ENCODE peak calls at places on chromosomes 6 and 20, in six cellular contexts. N is HCT116, H is GM12878, I is HepG2, F is SK-N-SH, A is NT2/D1. E is an unnamed sample.

GRCh38 chr20:48652961-48653705 is 174.7 kb downstream of the PREX1 start:
- DNase-seq in N (no peak), H (no peak), I (no peak), F (no peak), A (no peak), E (no peak)

GRCh38 chr6:53728570-53729194 is 63.1 kb upstream of the KLHL31 start:
- DNase-seq in N (no peak), H (no peak), I (peak), F (peak), A (peak), E (no peak)

GRCh38 chr6:41059569-41059968 is 6.6 kb downstream of the APOBEC2 start:
- DNase-seq in N (no peak), H (no peak), I (no peak), F (no peak), A (no peak), E (no peak)

GRCh38 chr6:25359191-25359861 is 80.2 kb downstream of the CARMIL1 start:
- DNase-seq in N (no peak), H (no peak), I (no peak), F (no peak), A (no peak), E (no peak)

GRCh38 chr6:37162740-37163139 is 7.2 kb upstream of the PIM1 start:
- DNase-seq in N (no peak), H (no peak), I (no peak), F (peak), A (no peak), E (no peak)

GRCh38 chr6:126913658-126914057 is 204.8 kb upstream of the RSPO3 start:
- DNase-seq in N (no peak), H (no peak), I (no peak), F (no peak), A (no peak), E (no peak)

GRCh38 chr6:54847799-54848597 is 1.4 kb downstream of the FAM83B start:
- DNase-seq in N (peak), H (no peak), I (no peak), F (no peak), A (no peak), E (no peak)

GRCh38 chr6:8506123-8506522 is 70.8 kb upstream of the SLC35B3 start:
- DNase-seq in N (no peak), H (no peak), I (no peak), F (no peak), A (peak), E (no peak)

GRCh38 chr6:63553208-63553607 is 19.1 kb upstream of the LOC128125822 start:
- DNase-seq in N (no peak), H (peak), I (no peak), F (no peak), A (no peak), E (no peak)

GRCh38 chr6:43368517-43369160 is 808 bp downstream of the ZNF318 start:
- DNase-seq in N (no peak), H (no peak), I (peak), F (peak), A (no peak), E (peak)

GRCh38 chr6:14664112-14664592 is 546.6 kb downstream of the CD83 start:
- DNase-seq in N (no peak), H (no peak), I (no peak), F (peak), A (no peak), E (no peak)

GRCh38 chr6:133973109-133973971 is 20.3 kb downstream of the TBPL1 start:
- DNase-seq in N (peak), H (peak), I (peak), F (peak), A (no peak), E (no peak)

GRCh38 chr6:39421383-39422225 is 99.1 kb upstream of the KCNK16 start:
- DNase-seq in N (no peak), H (no peak), I (no peak), F (no peak), A (no peak), E (no peak)

GRCh38 chr6:45206793-45207492 is 121.2 kb upstream of the RUNX2 start:
- DNase-seq in N (no peak), H (no peak), I (peak), F (no peak), A (no peak), E (no peak)

GRCh38 chr20:37225146-37225545 is 36.5 kb downstream of the GHRH start:
- DNase-seq in N (no peak), H (no peak), I (no peak), F (no peak), A (no peak), E (no peak)

DNA sequence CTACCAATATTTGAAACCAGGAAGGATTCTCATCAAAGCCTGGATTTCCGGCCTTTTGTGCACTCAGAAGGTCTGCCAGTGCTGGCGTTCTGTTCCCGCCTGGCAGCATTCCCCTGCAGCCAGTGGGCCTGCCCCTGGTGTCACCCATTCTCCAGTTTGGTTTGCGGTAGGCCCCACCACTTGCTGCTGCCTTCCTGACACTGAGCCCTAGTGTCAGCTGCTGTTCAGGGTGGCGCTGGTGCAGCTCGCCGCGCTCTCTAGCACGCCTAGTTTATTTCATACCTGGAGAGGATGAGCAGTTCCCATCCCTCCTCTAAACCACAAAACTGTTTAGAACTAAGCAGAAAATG is 9.5 kb downstream of the NPEPL1 start:
- DNase-seq in N (no peak), H (no peak), I (no peak), F (no peak), A (no peak), E (no peak)
- TF ChIP-seq YY1 in N (no peak), H (no peak), I (no peak), F (no peak), A (no peak), E (no peak)

GRCh38 chr20:46787986-46788762 is 78.7 kb downstream of the SLC2A10 start:
- DNase-seq in N (no peak), H (no peak), I (no peak), F (no peak), A (no peak), E (no peak)
- TF ChIP-seq YY1 in N (no peak), H (no peak), I (no peak), F (no peak), A (no peak), E (no peak)

GRCh38 chr6:33178755-33179475 is 13.4 kb downstream of the COL11A2 start:
- DNase-seq in N (no peak), H (no peak), I (no peak), F (no peak), A (no peak), E (no peak)

GRCh38 chr6:33177552-33178446 is 14.5 kb downstream of the COL11A2 start:
- DNase-seq in N (no peak), H (no peak), I (no peak), F (no peak), A (no peak), E (no peak)

GRCh38 chr6:33175436-33176069 is 16.7 kb downstream of the COL11A2 start:
- DNase-seq in N (no peak), H (no peak), I (peak), F (no peak), A (no peak), E (no peak)

GRCh38 chr6:33174784-33175183 is 17.5 kb downstream of the COL11A2 start:
- DNase-seq in N (no peak), H (no peak), I (no peak), F (no peak), A (no peak), E (no peak)

DNA sequence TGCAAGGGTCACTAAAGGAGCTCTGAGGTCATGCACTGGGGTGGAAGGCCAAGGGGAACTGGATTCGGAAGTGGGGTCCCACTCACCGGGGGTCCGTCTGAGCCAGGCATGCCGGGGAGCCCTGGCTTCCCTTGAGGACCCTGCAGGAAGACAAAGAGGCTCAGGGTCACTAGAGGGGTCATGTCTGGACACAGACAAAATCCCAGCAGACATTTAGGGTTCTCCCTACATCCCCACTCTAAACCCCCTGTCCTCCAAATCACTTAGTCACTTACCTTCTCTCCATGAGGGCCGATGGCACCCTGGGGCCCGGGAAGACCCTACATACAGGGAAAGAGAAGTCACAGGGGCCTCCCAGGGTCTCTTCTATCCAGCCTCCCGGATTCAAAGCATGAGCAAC is 15.4 kb downstream of the COL11A2 start:
- DNase-seq in N (no peak), H (no peak), I (no peak), F (no peak), A (no peak), E (no peak)
- TF ChIP-seq YY1 in N (no peak), H (no peak), I (no peak), F (no peak), A (no peak), E (no peak)

DNA sequence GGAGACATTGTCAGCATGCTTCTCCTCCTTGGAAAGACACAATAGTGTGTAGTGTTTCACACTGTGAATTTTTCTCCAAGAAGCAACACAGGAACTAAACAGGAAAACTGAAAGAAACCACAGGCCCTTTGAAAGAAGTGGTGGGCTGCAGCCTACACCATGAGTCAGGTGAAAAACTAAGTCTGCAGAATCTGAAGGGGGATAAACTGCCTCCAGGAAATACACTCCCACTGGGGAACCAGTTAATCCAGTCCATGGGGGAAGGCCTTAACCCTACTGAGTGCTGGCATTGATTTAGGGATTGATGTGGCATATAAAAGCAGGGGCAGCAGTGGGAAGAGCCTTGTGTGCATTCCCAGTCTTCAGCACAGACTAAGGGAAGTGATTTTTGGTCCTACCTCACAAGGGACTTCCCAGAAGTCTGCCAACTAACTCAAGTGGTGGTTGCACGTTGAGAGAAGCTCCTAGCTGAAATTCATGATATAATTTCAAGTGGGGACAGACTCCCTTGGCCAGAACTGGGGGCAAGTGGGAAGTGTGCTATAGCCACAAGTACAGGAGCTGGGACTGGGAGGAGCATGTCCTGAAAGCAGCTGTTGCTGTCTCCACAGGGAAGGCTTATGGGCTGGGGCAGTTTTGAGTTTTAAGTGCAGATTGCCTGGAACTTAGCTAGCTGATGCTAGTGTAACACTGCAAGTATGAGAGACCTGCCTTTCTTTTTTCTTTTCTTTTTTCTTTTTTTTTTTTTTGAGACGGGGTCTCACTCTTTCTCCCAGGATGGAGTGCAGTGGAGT is 31.3 kb downstream of the CITED2 start:
- DNase-seq in N (no peak), H (no peak), I (no peak), F (no peak), A (no peak), E (no peak)
- TF ChIP-seq YY1 in N (no peak), H (no peak), I (no peak), F (no peak), A (no peak), E (no peak)